ENCODE peak calls at places on chromosomes 11 and 22, in five cellular contexts. S is HAP-1, F is RWPE2, Y is endothelial cell, M is IMR-90. J is an unnamed sample.

GRCh38 chr11:117604349-117604995 is 192.5 kb downstream of the DSCAML1 start:
- DNase-seq in S (no peak), F (no peak), Y (no peak), M (peak), J (no peak)

GRCh38 chr11:296976-297665 is 2.2 kb downstream of the IFITM5 start:
- DNase-seq in S (no peak), F (peak), Y (no peak), M (no peak), J (no peak)

GRCh38 chr22:34814260-34814659 is 251.7 kb upstream of the ISX start:
- DNase-seq in S (no peak), F (no peak), Y (no peak), M (no peak), J (no peak)

GRCh38 chr22:29072193-29072978 is 449 bp upstream of the KREMEN1 start:
- DNase-seq in S (peak), F (peak), Y (peak), M (peak), J (peak)

GRCh38 chr11:78414321-78415051 is 3.1 kb downstream of the GAB2 start:
- DNase-seq in S (no peak), F (no peak), Y (no peak), M (peak), J (no peak)

GRCh38 chr11:111840143-111840542 is 31.2 kb downstream of the ALG9 start:
- DNase-seq in S (no peak), F (no peak), Y (no peak), M (no peak), J (no peak)

GRCh38 chr22:43376765-43377485 is 33.8 kb upstream of the SCUBE1 start:
- DNase-seq in S (no peak), F (no peak), Y (no peak), M (no peak), J (no peak)

GRCh38 chr22:42026705-42027104 is 28.1 kb downstream of the WBP2NL start:
- DNase-seq in S (no peak), F (no peak), Y (no peak), M (no peak), J (no peak)

GRCh38 chr11:121983901-121984300 is 132.1 kb downstream of the BLID start:
- DNase-seq in S (no peak), F (no peak), Y (no peak), M (no peak), J (no peak)

GRCh38 chr11:103601230-103601846 is 435.1 kb upstream of the DDI1 start:
- DNase-seq in S (peak), F (no peak), Y (peak), M (peak), J (no peak)

GRCh38 chr22:32534252-32535215 is 59.9 kb downstream of the FBXO7 start:
- DNase-seq in S (no peak), F (no peak), Y (no peak), M (no peak), J (no peak)

J was measured in NT2/D1.